ENCODE peak calls at places on chromosomes 11 and 22, in five cellular contexts. J is H1, A is GM12878, F is K562, U is HepG2. E is an unnamed sample.

GRCh38 chr11:69524291-69524882 is 42.9 kb downstream of the LINC01488 start:
- DNase-seq in J (no peak), A (no peak), F (peak), U (no peak), E (no peak)

GRCh38 chr11:108592591-108593213 is 866 bp downstream of the EXPH5 start:
- DNase-seq in J (no peak), A (no peak), F (peak), U (no peak), E (no peak)

GRCh38 chr11:75969626-75970308 is 154.8 kb downstream of the UVRAG start:
- DNase-seq in J (no peak), A (no peak), F (no peak), U (no peak), E (no peak)

GRCh38 chr22:48434156-48434867 is 1393.4 kb downstream of the BRD1 start:
- DNase-seq in J (no peak), A (no peak), F (no peak), U (no peak), E (no peak)

GRCh38 chr11:86988351-86988881 is 33.2 kb upstream of the FZD4 start:
- DNase-seq in J (no peak), A (no peak), F (no peak), U (no peak), E (no peak)

GRCh38 chr11:120564573-120565301 is 53.2 kb downstream of the GRIK4 start:
- DNase-seq in J (no peak), A (peak), F (peak), U (no peak), E (no peak)

GRCh38 chr11:64876835-64877341 is 1.5 kb downstream of the EHD1 start:
- DNase-seq in J (no peak), A (no peak), F (no peak), U (peak), E (no peak)

GRCh38 chr11:12185914-12186313 is 75.5 kb downstream of the MICAL2 start:
- DNase-seq in J (no peak), A (no peak), F (no peak), U (no peak), E (no peak)

GRCh38 chr22:44338906-44339305 is 26.2 kb upstream of the SHISAL1 start:
- DNase-seq in J (no peak), A (no peak), F (no peak), U (no peak), E (no peak)

GRCh38 chr11:105401269-105401809 is 208.5 kb upstream of the GRIA4 start:
- DNase-seq in J (no peak), A (no peak), F (no peak), U (no peak), E (no peak)

GRCh38 chr11:130999992-131000770 is 83.9 kb upstream of the SNX19 start:
- DNase-seq in J (no peak), A (no peak), F (no peak), U (peak), E (peak)

GRCh38 chr11:96306933-96307747 is 35.9 kb downstream of the MAML2 start:
- DNase-seq in J (no peak), A (no peak), F (peak), U (peak), E (peak)

GRCh38 chr22:35782504-35782903 is 64.8 kb downstream of the APOL5 start:
- DNase-seq in J (no peak), A (no peak), F (no peak), U (no peak), E (no peak)

GRCh38 chr22:37907036-37907954 is 1.2 kb downstream of the MICALL1 start:
- DNase-seq in J (no peak), A (no peak), F (no peak), U (no peak), E (no peak)

GRCh38 chr22:39205344-39206021 is 39.3 kb downstream of the PDGFB start:
- DNase-seq in J (no peak), A (no peak), F (peak), U (peak), E (peak)

GRCh38 chr22:29306830-29307657 is 594 bp downstream of the GAS2L1 start:
- DNase-seq in J (no peak), A (no peak), F (peak), U (peak), E (no peak)

GRCh38 chr22:28570697-28571373 is 108.8 kb downstream of the TTC28 start:
- DNase-seq in J (no peak), A (no peak), F (no peak), U (no peak), E (no peak)

GRCh38 chr22:18970180-18970947 is 34.3 kb upstream of the PRODH start:
- DNase-seq in J (no peak), A (no peak), F (peak), U (no peak), E (no peak)

GRCh38 chr11:54985731-54986130 is 276.2 kb upstream of the TRIM48 start:
- DNase-seq in J (no peak), A (no peak), F (no peak), U (no peak), E (no peak)

GRCh38 chr11:117226388-117227385 is 5.2 kb downstream of the PCSK7 start:
- DNase-seq in J (no peak), A (peak), F (peak), U (peak), E (peak)

GRCh38 chr11:126006068-126006467 is 56.6 kb downstream of the CDON start:
- DNase-seq in J (no peak), A (no peak), F (no peak), U (no peak), E (no peak)

GRCh38 chr11:108926522-108927380 is 261.9 kb downstream of the DDX10 start:
- DNase-seq in J (no peak), A (no peak), F (no peak), U (no peak), E (no peak)

GRCh38 chr11:130109441-130109840 is 39.7 kb downstream of the APLP2 start:
- DNase-seq in J (no peak), A (no peak), F (no peak), U (no peak), E (no peak)

GRCh38 chr11:93921695-93922468 is 71.5 kb upstream of the VSTM5 start:
- DNase-seq in J (peak), A (peak), F (peak), U (peak), E (peak)

GRCh38 chr11:35747638-35748037 is 85.1 kb downstream of the TRIM44 start:
- DNase-seq in J (no peak), A (no peak), F (no peak), U (no peak), E (no peak)

GRCh38 chr22:19845369-19845722 is 9.3 kb downstream of the GNB1L start:
- DNase-seq in J (no peak), A (no peak), F (no peak), U (no peak), E (no peak)

GRCh38 chr11:80783561-80783960 is 1342.7 kb upstream of the TENM4 start:
- DNase-seq in J (no peak), A (no peak), F (no peak), U (no peak), E (no peak)

GRCh38 chr11:19428206-19429001 is 187.7 kb upstream of the E2F8 start:
- DNase-seq in J (no peak), A (no peak), F (no peak), U (no peak), E (no peak)

GRCh38 chr11:5989203-5989602 is 2.4 kb upstream of the OR52L1 start:
- DNase-seq in J (no peak), A (no peak), F (no peak), U (no peak), E (no peak)

GRCh38 chr11:84899740-84900139 is 727.4 kb downstream of the DLG2 start:
- DNase-seq in J (no peak), A (no peak), F (peak), U (peak), E (peak)

GRCh38 chr11:62671272-62671603 is 235 bp upstream of the UQCC3 start:
- DNase-seq in J (peak), A (no peak), F (no peak), U (no peak), E (no peak)

GRCh38 chr11:71999360-71999759 is 651 bp downstream of the IL18BP start:
- DNase-seq in J (no peak), A (no peak), F (no peak), U (no peak), E (no peak)

GRCh38 chr11:66070604-66071325 is 693 bp downstream of the PACS1 start:
- DNase-seq in J (no peak), A (no peak), F (peak), U (no peak), E (no peak)

GRCh38 chr22:43840431-43840830 is 21.9 kb downstream of the SULT4A1 start:
- DNase-seq in J (no peak), A (no peak), F (no peak), U (no peak), E (no peak)

GRCh38 chr11:109480251-109480650 is 58.3 kb downstream of the C11orf87 start:
- DNase-seq in J (no peak), A (no peak), F (no peak), U (no peak), E (no peak)

GRCh38 chr11:85647604-85648299 is at the start of gene TMEM126A:
- DNase-seq in J (peak), A (peak), F (peak), U (peak), E (peak)

GRCh38 chr11:45048313-45048841 is 97.7 kb upstream of the TP53I11 start:
- DNase-seq in J (no peak), A (no peak), F (no peak), U (no peak), E (no peak)

GRCh38 chr11:45048870-45049825 is 97.3 kb upstream of the PRDM11 start:
- DNase-seq in J (no peak), A (no peak), F (no peak), U (no peak), E (no peak)

GRCh38 chr11:45042560-45042959 is 91.9 kb upstream of the TP53I11 start:
- DNase-seq in J (no peak), A (no peak), F (no peak), U (no peak), E (no peak)

GRCh38 chr11:45043755-45044475 is 93.2 kb upstream of the TP53I11 start:
- DNase-seq in J (no peak), A (no peak), F (no peak), U (no peak), E (no peak)

DNA sequence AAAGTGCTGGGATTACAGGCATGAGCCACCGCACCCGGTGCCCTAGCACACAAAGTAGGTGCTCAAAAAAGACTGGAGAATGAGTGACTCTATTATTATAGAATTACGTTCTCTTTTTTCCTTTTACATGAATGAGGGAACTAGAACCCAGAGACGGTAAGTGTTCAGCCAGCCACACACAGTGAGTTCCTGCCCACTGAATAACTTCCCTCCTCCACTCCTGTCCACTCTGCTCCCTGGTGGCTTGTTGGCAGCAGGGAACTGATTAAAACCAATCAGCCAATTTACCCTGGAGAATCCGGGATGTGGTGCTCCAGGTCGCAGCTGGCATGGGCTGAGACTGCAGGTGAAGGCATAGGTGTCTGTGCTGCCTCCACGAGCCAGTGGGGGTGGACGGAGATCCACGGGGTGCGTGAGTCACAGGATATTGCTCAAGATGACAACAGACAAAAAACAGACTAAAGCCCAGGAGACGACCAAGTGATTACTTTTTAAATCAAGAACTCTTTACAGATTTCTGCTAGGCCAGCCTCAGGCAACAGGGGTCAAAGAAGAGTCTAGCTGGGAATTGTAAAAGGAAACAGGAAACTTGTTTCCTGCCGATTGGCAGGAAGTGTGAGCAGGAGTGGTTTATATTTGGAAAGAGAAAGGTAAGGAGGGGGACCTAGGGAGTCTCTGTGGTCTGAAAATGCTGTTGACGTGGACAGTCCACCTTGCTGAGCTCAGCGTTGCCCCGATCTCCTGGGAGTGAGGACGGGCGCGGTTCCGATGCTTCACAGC is 95.2 kb upstream of the TP53I11 start:
- DNase-seq in J (no peak), A (no peak), F (no peak), U (no peak), E (peak)
- TF ChIP-seq SRF in J (no peak), A (no peak), F (no peak), U (no peak), E (no peak)

GRCh38 chr11:133951484-133952198 is 5.1 kb downstream of the IGSF9B start:
- DNase-seq in J (no peak), A (no peak), F (no peak), U (no peak), E (no peak)
- H3K4me2 ChIP-seq in J (peak), A (peak), F (no peak), U (no peak), E (no peak)

DNA sequence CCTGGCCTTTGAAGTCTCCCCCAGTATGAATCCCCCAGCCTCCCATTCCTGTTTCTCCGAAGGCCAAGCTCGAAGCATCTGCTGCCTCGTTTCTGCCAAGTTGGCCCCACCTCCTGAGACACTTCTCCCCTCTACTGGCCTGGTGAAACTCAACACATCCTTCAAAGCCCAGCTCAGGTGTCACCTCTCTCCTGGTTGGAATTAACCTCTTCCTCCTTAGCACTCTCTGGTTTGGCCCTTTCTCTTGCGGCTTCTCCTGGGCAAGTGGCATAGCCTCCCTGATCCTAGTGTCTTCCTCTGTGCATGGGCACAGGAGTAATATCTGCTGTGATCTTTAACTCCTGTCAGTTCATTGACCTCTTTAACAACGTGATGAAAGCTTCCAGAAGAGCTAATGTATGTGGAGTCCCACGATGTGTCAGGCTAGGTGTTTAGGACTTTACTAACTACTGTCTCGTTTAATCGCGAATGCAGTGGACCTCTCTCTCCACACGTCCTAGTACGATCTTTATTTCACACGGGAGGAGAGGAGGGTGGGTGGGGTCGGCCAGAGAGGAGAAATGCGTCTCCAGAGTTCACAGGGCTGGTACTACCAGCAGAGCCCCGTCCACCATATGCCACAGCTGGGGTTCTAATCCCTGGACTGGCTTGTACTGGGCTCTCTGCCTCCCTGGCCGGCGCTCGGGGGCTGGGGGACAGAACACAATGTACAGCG is 824 bp upstream of the PTPRJ start:
- DNase-seq in J (no peak), A (no peak), F (no peak), U (no peak), E (no peak)
- H3K4me3 ChIP-seq in J (peak), A (no peak), F (peak), U (peak), E (peak)

GRCh38 chr11:119158467-119158866 is 9.6 kb downstream of the ABCG4 start:
- DNase-seq in J (no peak), A (no peak), F (no peak), U (no peak), E (no peak)
- TF ChIP-seq SRF in J (no peak), A (no peak), F (no peak), U (no peak), E (no peak)

DNA sequence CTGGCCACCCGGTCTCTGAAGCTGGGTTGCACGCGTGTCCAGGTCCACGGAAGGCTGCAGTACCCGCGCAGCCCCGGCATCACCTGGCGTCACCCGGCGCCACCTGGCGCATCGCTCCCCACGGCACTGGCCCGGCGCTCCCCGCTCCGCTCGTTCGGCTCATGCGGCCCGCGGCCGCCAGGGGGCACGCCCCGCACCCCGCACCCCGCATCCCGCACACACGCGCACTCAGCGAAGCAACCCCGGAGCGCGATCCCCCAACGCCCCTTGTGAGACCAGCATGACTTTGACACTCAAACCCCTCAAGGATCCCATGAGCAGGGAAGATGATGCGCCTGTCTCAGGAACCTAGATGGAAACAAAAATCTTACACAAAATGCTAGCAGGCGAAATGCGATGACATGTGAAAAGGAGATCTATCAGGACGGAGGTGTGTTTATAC is 11.9 kb downstream of the B3GNT6 start:
- DNase-seq in J (no peak), A (no peak), F (peak), U (no peak), E (peak)
- H3K4me2 ChIP-seq in J (peak), A (peak), F (peak), U (peak), E (peak)

E was measured in HCT116.